ENCODE peak calls at places on chromosomes 4 and X, in six cellular contexts. I, H, X, G, T and E are unnamed samples.

GRCh38 chr4:179097741-179098140 is 1655.5 kb upstream of the AGA start:
- DNase-seq in I (no peak), H (no peak), X (no peak), G (peak), T (no peak), E (peak)

GRCh38 chr4:38279650-38280322 is 319.6 kb downstream of the PTTG2 start:
- DNase-seq in I (no peak), H (no peak), X (peak), G (no peak), T (no peak), E (peak)

GRCh38 chr4:124722069-124722468 is 9.5 kb upstream of the ANKRD50 start:
- DNase-seq in I (no peak), H (no peak), X (peak), G (no peak), T (no peak), E (peak)

GRCh38 chr4:26372525-26373172 is 51.8 kb downstream of the RBPJ start:
- DNase-seq in I (no peak), H (peak), X (peak), G (peak), T (no peak), E (peak)

GRCh38 chr4:169105620-169106019 is 95.6 kb upstream of the CBR4 start:
- DNase-seq in I (no peak), H (no peak), X (no peak), G (no peak), T (no peak), E (no peak)

GRCh38 chr4:52234539-52235174 is 183.6 kb downstream of the SPATA18 start:
- DNase-seq in I (no peak), H (peak), X (peak), G (peak), T (peak), E (peak)

GRCh38 chrX:151722241-151722846 is 6.5 kb downstream of the FATE1 start:
- DNase-seq in I (no peak), H (peak), X (peak), G (peak), T (no peak), E (peak)

GRCh38 chr4:128837679-128838078 is 28.2 kb downstream of the JADE1 start:
- DNase-seq in I (no peak), H (no peak), X (no peak), G (no peak), T (no peak), E (no peak)

GRCh38 chrX:115173181-115173580 is 16.0 kb upstream of the RBMXL3 start:
- DNase-seq in I (no peak), H (no peak), X (no peak), G (no peak), T (no peak), E (no peak)

GRCh38 chr4:77047037-77047436 is 28.8 kb downstream of the CCNI start:
- DNase-seq in I (no peak), H (peak), X (no peak), G (peak), T (no peak), E (peak)

DNA sequence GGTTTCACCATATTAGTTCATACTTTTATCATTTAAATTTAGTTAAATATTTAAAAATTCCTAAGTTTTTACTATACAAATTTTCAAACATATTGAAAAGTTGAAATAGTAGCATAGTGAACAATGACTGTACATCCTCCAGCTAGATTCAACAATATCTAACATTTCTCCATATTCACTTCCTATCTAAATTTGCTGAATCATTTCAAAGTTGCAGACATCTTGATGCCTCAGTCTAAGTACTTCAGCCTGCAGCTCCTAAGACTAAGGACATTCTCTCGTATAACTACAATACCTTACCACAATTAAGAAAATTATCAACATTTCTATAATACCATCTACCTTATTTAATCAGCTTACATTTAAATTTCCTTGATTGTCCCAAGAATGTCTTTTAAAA is 132.7 kb downstream of the TMEM164 start:
- DNase-seq in I (no peak), H (no peak), X (no peak), G (no peak), T (no peak), E (no peak)
- TF ChIP-seq CTCF in I (no peak), H (no peak), X (no peak), G (no peak), T (no peak), E (no peak)

GRCh38 chr4:22969314-22969896 is 276.7 kb downstream of the GBA3 start:
- DNase-seq in I (no peak), H (no peak), X (peak), G (peak), T (peak), E (peak)
- H3K4me3 ChIP-seq in I (no peak), H (no peak), X (no peak), G (no peak), T (no peak), E (no peak)

GRCh38 chrX:68808686-68809357 is 20.0 kb upstream of the EFNB1 start:
- DNase-seq in I (peak), H (peak), X (no peak), G (no peak), T (no peak), E (no peak)
- TF ChIP-seq CTCF in I (peak), H (peak), X (peak), G (peak), T (peak), E (peak)

DNA sequence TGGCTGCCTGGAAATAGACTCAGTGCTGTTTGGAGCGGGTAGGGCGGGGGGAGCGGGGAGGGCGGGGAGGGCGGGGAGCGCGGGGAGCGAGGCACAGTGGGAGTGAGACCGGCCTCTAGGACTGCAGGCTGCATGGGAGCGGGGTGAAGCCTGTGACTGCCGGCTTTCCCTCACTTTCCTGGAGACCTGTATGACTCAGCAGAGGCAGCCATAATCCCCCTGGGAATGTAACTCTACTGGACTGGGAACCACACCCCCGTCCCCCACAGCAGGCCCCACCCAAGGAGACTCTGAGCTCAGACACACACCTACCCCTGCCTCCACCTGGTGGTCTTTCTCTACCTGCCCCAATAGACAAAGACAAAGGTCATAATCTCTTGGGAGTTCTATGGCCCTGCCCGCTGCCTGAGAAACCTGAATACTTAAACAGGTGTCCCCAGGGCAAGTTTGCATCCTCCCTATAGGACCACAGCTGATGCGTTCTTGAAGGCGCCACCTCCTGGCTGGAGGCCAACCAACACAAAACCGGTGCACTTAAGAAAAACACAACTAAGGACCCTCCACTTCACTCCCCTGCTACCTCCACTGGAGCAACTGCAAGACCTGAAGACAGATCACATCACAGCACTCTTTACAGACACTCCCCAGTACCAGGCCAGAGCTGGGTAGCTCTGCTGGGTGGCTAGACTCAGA is 18.0 kb downstream of the HDAC8 start:
- DNase-seq in I (no peak), H (no peak), X (peak), G (no peak), T (no peak), E (peak)
- H3K4me3 ChIP-seq in I (no peak), H (no peak), X (no peak), G (no peak), T (no peak), E (no peak)

GRCh38 chrX:41720125-41720780 is 3.7 kb upstream of the GPR82 start:
- DNase-seq in I (no peak), H (no peak), X (peak), G (no peak), T (no peak), E (peak)

GRCh38 chrX:41721590-41721989 is 2.4 kb upstream of the GPR82 start:
- DNase-seq in I (no peak), H (no peak), X (no peak), G (no peak), T (no peak), E (no peak)

GRCh38 chrX:41716217-41716616 is 7.8 kb upstream of the GPR82 start:
- DNase-seq in I (no peak), H (no peak), X (no peak), G (no peak), T (no peak), E (no peak)

GRCh38 chrX:41716767-41717473 is 7.1 kb upstream of the GPR82 start:
- DNase-seq in I (no peak), H (no peak), X (no peak), G (no peak), T (no peak), E (no peak)

GRCh38 chrX:41718481-41719245 is 5.3 kb upstream of the GPR82 start:
- DNase-seq in I (no peak), H (no peak), X (no peak), G (no peak), T (no peak), E (no peak)
- TF ChIP-seq CTCF in I (no peak), H (no peak), X (no peak), G (no peak), T (no peak), E (no peak)

GRCh38 chrX:41009816-41010187 is 75.4 kb upstream of the USP9X start:
- DNase-seq in I (no peak), H (no peak), X (no peak), G (no peak), T (no peak), E (no peak)
- H3K4me3 ChIP-seq in I (peak), H (no peak), X (no peak), G (no peak), T (peak), E (peak)

GRCh38 chr4:149914521-149915115 is 99.0 kb upstream of the IQCM start:
- DNase-seq in I (peak), H (peak), X (peak), G (peak), T (no peak), E (peak)
- TF ChIP-seq CTCF in I (peak), H (peak), X (peak), G (peak), T (peak), E (peak)

DNA sequence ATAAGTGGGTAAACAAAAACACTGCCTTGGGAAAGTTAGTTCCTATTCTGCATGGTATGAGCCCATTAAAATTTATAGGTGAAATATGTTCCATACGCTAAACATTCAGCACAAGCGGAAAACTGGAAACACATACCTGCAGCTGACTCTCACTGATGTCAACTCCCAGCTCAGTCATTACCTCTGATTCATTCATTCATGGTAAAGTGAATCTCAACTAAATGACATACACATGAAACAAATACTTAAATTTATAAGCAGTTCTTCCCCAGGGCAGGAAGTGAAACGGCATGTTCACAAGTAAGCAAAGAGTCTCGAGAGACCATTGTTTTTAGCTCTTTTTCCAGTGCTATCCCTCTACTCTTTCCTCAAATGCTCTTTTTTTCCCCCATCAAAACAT is 1.6 kb downstream of the SLC10A6 start:
- DNase-seq in I (no peak), H (no peak), X (peak), G (no peak), T (no peak), E (peak)
- H3K4me3 ChIP-seq in I (no peak), H (no peak), X (no peak), G (no peak), T (peak), E (peak)